ENCODE peak calls at places on chromosome 13, in nine cellular contexts. B is neural progenitor cell; Q is stimulated activated CD4-positive, alpha-beta T cell treated with anti-CD3 and anti-CD28 coated beads, Interleukin-15, amount 100 ng/mL, for 48 hours; R is epithelial cell of esophagus; V is KBM-7; J is kidney epithelial cell; D is A172; I is ACHN; S is PC-3. E is an unnamed sample.

GRCh38 chr13:95243207-95243606 is 58.0 kb downstream of the ABCC4 start:
- DNase-seq in S (no peak), I (no peak), J (no peak), D (no peak), Q (no peak), R (no peak), B (no peak), V (peak), E (no peak)

GRCh38 chr13:110183925-110184324 is 123.0 kb downstream of the COL4A1 start:
- DNase-seq in Q (no peak), D (no peak), S (no peak), V (no peak), J (no peak), B (no peak), I (no peak), R (no peak), E (peak)

GRCh38 chr13:74205313-74205690 is 71.1 kb upstream of the KLF12 start:
- DNase-seq in B (no peak), J (no peak), Q (no peak), D (no peak), V (no peak), I (no peak), S (no peak), R (no peak), E (no peak)

GRCh38 chr13:110396913-110397379 is 89.9 kb downstream of the COL4A2 start:
- DNase-seq in Q (no peak), D (peak), J (peak), B (no peak), S (peak), V (no peak), I (peak), R (peak), E (peak)

GRCh38 chr13:25114220-25114619 is 18.3 kb downstream of the PABPC3 start:
- DNase-seq in Q (peak), V (peak), J (peak), R (peak), I (peak), S (peak), D (peak), B (peak), E (peak)

GRCh38 chr13:109509154-109509905 is 277.1 kb downstream of the IRS2 start:
- DNase-seq in Q (no peak), B (no peak), S (peak), J (no peak), V (no peak), I (no peak), D (peak), R (peak), E (peak)

GRCh38 chr13:99275093-99275469 is 16.9 kb upstream of the GPR18 start:
- DNase-seq in I (peak), J (no peak), R (peak), Q (no peak), B (no peak), D (peak), V (no peak), S (peak), E (peak)

GRCh38 chr13:102591988-102592781 is 4.6 kb upstream of the TPP2 start:
- DNase-seq in S (peak), B (peak), V (peak), Q (peak), I (peak), J (no peak), D (peak), R (peak), E (peak)

GRCh38 chr13:20193924-20194631 is 1.3 kb upstream of the GJB2 start:
- DNase-seq in I (no peak), J (no peak), R (peak), B (peak), V (no peak), Q (no peak), D (no peak), S (no peak), E (no peak)

GRCh38 chr13:71274923-71275593 is 591.9 kb downstream of the DACH1 start:
- DNase-seq in V (no peak), S (no peak), Q (no peak), B (no peak), J (no peak), R (no peak), D (no peak), I (no peak), E (no peak)

GRCh38 chr13:44746690-44747089 is 170.6 kb upstream of the TSC22D1 start:
- DNase-seq in I (no peak), S (no peak), Q (no peak), J (no peak), R (peak), D (no peak), B (no peak), V (no peak), E (peak)

GRCh38 chr13:105599477-105600037 is 935.9 kb downstream of the EFNB2 start:
- DNase-seq in J (no peak), Q (no peak), I (no peak), R (no peak), V (no peak), S (no peak), D (no peak), B (no peak), E (no peak)

GRCh38 chr13:110228936-110229904 is 77.7 kb downstream of the COL4A1 start:
- DNase-seq in J (no peak), B (no peak), R (peak), V (no peak), D (peak), S (no peak), I (no peak), Q (no peak), E (peak)

GRCh38 chr13:75566658-75567057 is 17.1 kb downstream of the UCHL3 start:
- DNase-seq in B (no peak), I (peak), R (peak), S (peak), V (peak), Q (no peak), J (no peak), D (peak), E (peak)

GRCh38 chr13:60329221-60329983 is 67.6 kb upstream of the TDRD3 start:
- DNase-seq in V (peak), B (peak), S (peak), R (peak), D (peak), Q (no peak), I (peak), J (no peak), E (no peak)

GRCh38 chr13:90576067-90576466 is 771.4 kb upstream of the MIR17HG start:
- DNase-seq in R (no peak), V (no peak), J (no peak), B (no peak), D (no peak), I (no peak), Q (no peak), S (no peak), E (no peak)

GRCh38 chr13:80074811-80075210 is 266.1 kb downstream of the SPRY2 start:
- DNase-seq in R (no peak), V (no peak), D (no peak), I (no peak), J (no peak), Q (no peak), B (no peak), S (no peak), E (no peak)

GRCh38 chr13:87677043-87677333 is 5.8 kb downstream of the SLITRK5 start:
- DNase-seq in J (no peak), R (no peak), V (no peak), D (no peak), B (no peak), S (no peak), Q (no peak), I (no peak), E (no peak)

GRCh38 chr13:41008349-41008980 is 10.7 kb downstream of the ELF1 start:
- DNase-seq in Q (no peak), J (no peak), B (no peak), S (peak), D (no peak), I (no peak), R (peak), V (peak), E (peak)

GRCh38 chr13:30898721-30899188 is 7.3 kb upstream of the MEDAG start:
- DNase-seq in B (no peak), J (peak), R (peak), V (no peak), Q (no peak), I (no peak), S (peak), D (peak), E (peak)

GRCh38 chr13:114149774-114150740 is 17.6 kb upstream of the RASA3 start:
- DNase-seq in R (no peak), J (no peak), Q (no peak), B (no peak), D (no peak), I (no peak), S (no peak), V (no peak), E (no peak)

GRCh38 chr13:97241761-97242160 is 19.6 kb downstream of the MBNL2 start:
- DNase-seq in B (no peak), D (no peak), V (no peak), S (no peak), J (no peak), Q (no peak), I (no peak), R (no peak), E (no peak)

GRCh38 chr13:99722931-99723330 is 221.7 kb downstream of the TM9SF2 start:
- DNase-seq in B (no peak), R (no peak), J (no peak), V (no peak), I (no peak), Q (no peak), S (no peak), D (no peak), E (no peak)

GRCh38 chr13:30355405-30355741 is 48.0 kb upstream of the KATNAL1 start:
- DNase-seq in B (peak), V (no peak), J (no peak), D (no peak), I (no peak), R (peak), Q (no peak), S (no peak), E (no peak)

GRCh38 chr13:37241786-37242185 is 136.3 kb upstream of the CSNK1A1L start:
- DNase-seq in J (no peak), I (no peak), D (no peak), Q (no peak), S (no peak), V (no peak), R (no peak), B (no peak), E (no peak)

GRCh38 chr13:20699715-20700114 is 3.8 kb upstream of the IL17D start:
- DNase-seq in J (no peak), V (no peak), S (no peak), R (no peak), I (no peak), B (no peak), Q (no peak), D (no peak), E (no peak)

GRCh38 chr13:38783992-38784875 is 97.4 kb downstream of the FREM2 start:
- DNase-seq in J (peak), R (no peak), B (no peak), Q (no peak), D (no peak), V (no peak), S (no peak), I (peak), E (no peak)

GRCh38 chr13:100566543-100566942 is 22.0 kb downstream of the GGACT start:
- DNase-seq in B (no peak), I (no peak), D (peak), V (no peak), J (no peak), S (peak), R (peak), Q (no peak), E (peak)

GRCh38 chr13:84553252-84553651 is 671.0 kb upstream of the SLITRK1 start:
- DNase-seq in D (no peak), I (no peak), V (no peak), Q (no peak), J (no peak), S (no peak), B (no peak), R (peak), E (no peak)

GRCh38 chr13:80342541-80343371 is 1.8 kb upstream of the SPRY2 start:
- DNase-seq in Q (peak), B (peak), S (peak), I (peak), D (peak), J (no peak), R (peak), V (peak), E (peak)

GRCh38 chr13:23980160-23980551 is 82.9 kb upstream of the C1QTNF9B start:
- DNase-seq in J (peak), R (peak), V (peak), I (peak), Q (peak), S (peak), D (peak), B (peak), E (peak)

GRCh38 chr13:77389617-77389984 is 62.7 kb upstream of the MYCBP2 start:
- DNase-seq in B (no peak), S (no peak), Q (no peak), V (no peak), D (no peak), R (no peak), I (no peak), J (no peak), E (no peak)

GRCh38 chr13:41652735-41653361 is 195.5 kb downstream of the RGCC start:
- DNase-seq in S (peak), V (peak), D (peak), I (peak), B (peak), J (peak), Q (peak), R (peak), E (peak)

GRCh38 chr13:31485651-31486051 is 253.7 kb upstream of the RXFP2 start:
- DNase-seq in R (peak), Q (no peak), J (no peak), S (no peak), I (no peak), B (no peak), D (no peak), V (no peak), E (peak)

GRCh38 chr13:93847162-93847561 is 620.6 kb downstream of the GPC6 start:
- DNase-seq in I (peak), Q (peak), D (peak), V (no peak), R (peak), J (peak), S (peak), B (no peak), E (peak)

GRCh38 chr13:43783820-43784219 is 3.0 kb downstream of the ENOX1 start:
- DNase-seq in B (peak), V (peak), I (no peak), J (no peak), S (peak), Q (no peak), R (peak), D (no peak), E (no peak)